ENCODE peak calls at places on chromosomes 16 and 17, in seven cellular contexts. One of them, this sample, is unnamed.

GRCh38 chr17:17698869-17699351 is 17.7 kb downstream of the RAI1 start:
- DNase-seq in ELR: peak
- DNase-seq in COR-L47: no peak
- DNase-seq in stimulated activated CD4-positive, alpha-beta T cell treated with anti-CD3 and anti-CD28 coated beads, Interleukin-4, amount 100 ng/mL, for 4 hours: no peak
- DNase-seq in activated T-cell treated with anti-CD3 and anti-CD28 coated beads for 1 hour: no peak
- DNase-seq in EH: peak
- DNase-seq in NCI-H2081: no peak
- DNase-seq in this sample: no peak

GRCh38 chr16:35431829-35432663 is 1972.6 kb downstream of the TP53TG3F start:
- DNase-seq in ELR: peak
- DNase-seq in COR-L47: no peak
- DNase-seq in stimulated activated CD4-positive, alpha-beta T cell treated with anti-CD3 and anti-CD28 coated beads, Interleukin-4, amount 100 ng/mL, for 4 hours: no peak
- DNase-seq in activated T-cell treated with anti-CD3 and anti-CD28 coated beads for 1 hour: no peak
- DNase-seq in EH: no peak
- DNase-seq in NCI-H2081: peak
- DNase-seq in this sample: no peak

GRCh38 chr16:31052131-31052530 is 18.8 kb downstream of the STX4 start:
- DNase-seq in ELR: peak
- DNase-seq in COR-L47: no peak
- DNase-seq in stimulated activated CD4-positive, alpha-beta T cell treated with anti-CD3 and anti-CD28 coated beads, Interleukin-4, amount 100 ng/mL, for 4 hours: no peak
- DNase-seq in activated T-cell treated with anti-CD3 and anti-CD28 coated beads for 1 hour: no peak
- DNase-seq in EH: peak
- DNase-seq in NCI-H2081: no peak
- DNase-seq in this sample: no peak

GRCh38 chr17:74380086-74380958 is 13.0 kb downstream of the GPR142 start:
- DNase-seq in ELR: no peak
- DNase-seq in COR-L47: no peak
- DNase-seq in stimulated activated CD4-positive, alpha-beta T cell treated with anti-CD3 and anti-CD28 coated beads, Interleukin-4, amount 100 ng/mL, for 4 hours: no peak
- DNase-seq in activated T-cell treated with anti-CD3 and anti-CD28 coated beads for 1 hour: no peak
- DNase-seq in EH: no peak
- DNase-seq in NCI-H2081: no peak
- DNase-seq in this sample: no peak

GRCh38 chr17:66702106-66702936 is 132.6 kb upstream of the CACNG5 start:
- DNase-seq in ELR: peak
- DNase-seq in COR-L47: no peak
- DNase-seq in stimulated activated CD4-positive, alpha-beta T cell treated with anti-CD3 and anti-CD28 coated beads, Interleukin-4, amount 100 ng/mL, for 4 hours: no peak
- DNase-seq in activated T-cell treated with anti-CD3 and anti-CD28 coated beads for 1 hour: no peak
- DNase-seq in EH: no peak
- DNase-seq in NCI-H2081: no peak
- DNase-seq in this sample: no peak

GRCh38 chr17:78745407-78746088 is 36.5 kb downstream of the CYTH1 start:
- DNase-seq in ELR: peak
- DNase-seq in COR-L47: peak
- DNase-seq in stimulated activated CD4-positive, alpha-beta T cell treated with anti-CD3 and anti-CD28 coated beads, Interleukin-4, amount 100 ng/mL, for 4 hours: no peak
- DNase-seq in activated T-cell treated with anti-CD3 and anti-CD28 coated beads for 1 hour: peak
- DNase-seq in EH: peak
- DNase-seq in NCI-H2081: peak
- DNase-seq in this sample: no peak

GRCh38 chr16:85454171-85454883 is 158.8 kb upstream of the GSE1 start:
- DNase-seq in ELR: no peak
- DNase-seq in COR-L47: no peak
- DNase-seq in stimulated activated CD4-positive, alpha-beta T cell treated with anti-CD3 and anti-CD28 coated beads, Interleukin-4, amount 100 ng/mL, for 4 hours: no peak
- DNase-seq in activated T-cell treated with anti-CD3 and anti-CD28 coated beads for 1 hour: no peak
- DNase-seq in EH: no peak
- DNase-seq in NCI-H2081: no peak
- DNase-seq in this sample: no peak

GRCh38 chr17:62704381-62704971 is 77.0 kb downstream of the MRC2 start:
- DNase-seq in ELR: peak
- DNase-seq in COR-L47: peak
- DNase-seq in stimulated activated CD4-positive, alpha-beta T cell treated with anti-CD3 and anti-CD28 coated beads, Interleukin-4, amount 100 ng/mL, for 4 hours: no peak
- DNase-seq in activated T-cell treated with anti-CD3 and anti-CD28 coated beads for 1 hour: no peak
- DNase-seq in EH: peak
- DNase-seq in NCI-H2081: peak
- DNase-seq in this sample: no peak

GRCh38 chr17:75514299-75515228 is 773 bp downstream of the CASKIN2 start:
- DNase-seq in ELR: peak
- DNase-seq in COR-L47: no peak
- DNase-seq in stimulated activated CD4-positive, alpha-beta T cell treated with anti-CD3 and anti-CD28 coated beads, Interleukin-4, amount 100 ng/mL, for 4 hours: peak
- DNase-seq in activated T-cell treated with anti-CD3 and anti-CD28 coated beads for 1 hour: no peak
- DNase-seq in EH: peak
- DNase-seq in NCI-H2081: no peak
- DNase-seq in this sample: no peak

GRCh38 chr16:22814330-22815105 is 556 bp downstream of the HS3ST2 start:
- DNase-seq in ELR: no peak
- DNase-seq in COR-L47: no peak
- DNase-seq in stimulated activated CD4-positive, alpha-beta T cell treated with anti-CD3 and anti-CD28 coated beads, Interleukin-4, amount 100 ng/mL, for 4 hours: no peak
- DNase-seq in activated T-cell treated with anti-CD3 and anti-CD28 coated beads for 1 hour: no peak
- DNase-seq in EH: no peak
- DNase-seq in NCI-H2081: no peak
- DNase-seq in this sample: no peak

GRCh38 chr17:80720624-80721577 is 176.3 kb downstream of the RPTOR start:
- DNase-seq in ELR: peak
- DNase-seq in COR-L47: no peak
- DNase-seq in stimulated activated CD4-positive, alpha-beta T cell treated with anti-CD3 and anti-CD28 coated beads, Interleukin-4, amount 100 ng/mL, for 4 hours: peak
- DNase-seq in activated T-cell treated with anti-CD3 and anti-CD28 coated beads for 1 hour: peak
- DNase-seq in EH: no peak
- DNase-seq in NCI-H2081: no peak
- DNase-seq in this sample: no peak

GRCh38 chr17:77501751-77502625 is 361.2 kb downstream of the SEC14L1 start:
- DNase-seq in ELR: no peak
- DNase-seq in COR-L47: no peak
- DNase-seq in stimulated activated CD4-positive, alpha-beta T cell treated with anti-CD3 and anti-CD28 coated beads, Interleukin-4, amount 100 ng/mL, for 4 hours: no peak
- DNase-seq in activated T-cell treated with anti-CD3 and anti-CD28 coated beads for 1 hour: no peak
- DNase-seq in EH: no peak
- DNase-seq in NCI-H2081: no peak
- DNase-seq in this sample: no peak

GRCh38 chr17:73706858-73707257 is 62.6 kb upstream of the SDK2 start:
- DNase-seq in ELR: no peak
- DNase-seq in COR-L47: peak
- DNase-seq in stimulated activated CD4-positive, alpha-beta T cell treated with anti-CD3 and anti-CD28 coated beads, Interleukin-4, amount 100 ng/mL, for 4 hours: no peak
- DNase-seq in activated T-cell treated with anti-CD3 and anti-CD28 coated beads for 1 hour: no peak
- DNase-seq in EH: peak
- DNase-seq in NCI-H2081: peak
- DNase-seq in this sample: no peak

GRCh38 chr17:38982858-38983746 is 15.9 kb upstream of the FBXO47 start:
- DNase-seq in ELR: peak
- DNase-seq in COR-L47: peak
- DNase-seq in stimulated activated CD4-positive, alpha-beta T cell treated with anti-CD3 and anti-CD28 coated beads, Interleukin-4, amount 100 ng/mL, for 4 hours: peak
- DNase-seq in activated T-cell treated with anti-CD3 and anti-CD28 coated beads for 1 hour: peak
- DNase-seq in EH: peak
- DNase-seq in NCI-H2081: peak
- DNase-seq in this sample: peak

GRCh38 chr17:77909236-77909635 is 49.3 kb upstream of the TNRC6C start:
- DNase-seq in ELR: no peak
- DNase-seq in COR-L47: no peak
- DNase-seq in stimulated activated CD4-positive, alpha-beta T cell treated with anti-CD3 and anti-CD28 coated beads, Interleukin-4, amount 100 ng/mL, for 4 hours: no peak
- DNase-seq in activated T-cell treated with anti-CD3 and anti-CD28 coated beads for 1 hour: no peak
- DNase-seq in EH: peak
- DNase-seq in NCI-H2081: no peak
- DNase-seq in this sample: no peak

GRCh38 chr16:72380283-72380682 is 208.3 kb upstream of the PMFBP1 start:
- DNase-seq in ELR: no peak
- DNase-seq in COR-L47: no peak
- DNase-seq in stimulated activated CD4-positive, alpha-beta T cell treated with anti-CD3 and anti-CD28 coated beads, Interleukin-4, amount 100 ng/mL, for 4 hours: no peak
- DNase-seq in activated T-cell treated with anti-CD3 and anti-CD28 coated beads for 1 hour: no peak
- DNase-seq in EH: no peak
- DNase-seq in NCI-H2081: no peak
- DNase-seq in this sample: no peak

GRCh38 chr16:71479420-71479819 is 9.7 kb downstream of the ZNF19 start:
- DNase-seq in ELR: peak
- DNase-seq in COR-L47: peak
- DNase-seq in stimulated activated CD4-positive, alpha-beta T cell treated with anti-CD3 and anti-CD28 coated beads, Interleukin-4, amount 100 ng/mL, for 4 hours: no peak
- DNase-seq in activated T-cell treated with anti-CD3 and anti-CD28 coated beads for 1 hour: no peak
- DNase-seq in EH: peak
- DNase-seq in NCI-H2081: peak
- DNase-seq in this sample: no peak

GRCh38 chr16:9364721-9365693 is 273.6 kb downstream of the HAPSTR1 start:
- DNase-seq in ELR: no peak
- DNase-seq in COR-L47: no peak
- DNase-seq in stimulated activated CD4-positive, alpha-beta T cell treated with anti-CD3 and anti-CD28 coated beads, Interleukin-4, amount 100 ng/mL, for 4 hours: no peak
- DNase-seq in activated T-cell treated with anti-CD3 and anti-CD28 coated beads for 1 hour: no peak
- DNase-seq in EH: no peak
- DNase-seq in NCI-H2081: no peak
- DNase-seq in this sample: no peak

GRCh38 chr17:64448665-64449512 is at the start of gene MILR1:
- DNase-seq in ELR: peak
- DNase-seq in COR-L47: no peak
- DNase-seq in stimulated activated CD4-positive, alpha-beta T cell treated with anti-CD3 and anti-CD28 coated beads, Interleukin-4, amount 100 ng/mL, for 4 hours: no peak
- DNase-seq in activated T-cell treated with anti-CD3 and anti-CD28 coated beads for 1 hour: no peak
- DNase-seq in EH: peak
- DNase-seq in NCI-H2081: no peak
- DNase-seq in this sample: peak

GRCh38 chr16:84726670-84727467 is 27.1 kb downstream of the USP10 start:
- DNase-seq in ELR: peak
- DNase-seq in COR-L47: no peak
- DNase-seq in stimulated activated CD4-positive, alpha-beta T cell treated with anti-CD3 and anti-CD28 coated beads, Interleukin-4, amount 100 ng/mL, for 4 hours: no peak
- DNase-seq in activated T-cell treated with anti-CD3 and anti-CD28 coated beads for 1 hour: no peak
- DNase-seq in EH: no peak
- DNase-seq in NCI-H2081: no peak
- DNase-seq in this sample: no peak

GRCh38 chr17:81576621-81577277 is 24.6 kb upstream of the FAAP100 start:
- DNase-seq in ELR: peak
- DNase-seq in COR-L47: peak
- DNase-seq in stimulated activated CD4-positive, alpha-beta T cell treated with anti-CD3 and anti-CD28 coated beads, Interleukin-4, amount 100 ng/mL, for 4 hours: no peak
- DNase-seq in activated T-cell treated with anti-CD3 and anti-CD28 coated beads for 1 hour: no peak
- DNase-seq in EH: peak
- DNase-seq in NCI-H2081: peak
- DNase-seq in this sample: no peak

GRCh38 chr16:27727941-27728340 is 178.0 kb downstream of the KATNIP start:
- DNase-seq in ELR: no peak
- DNase-seq in COR-L47: no peak
- DNase-seq in stimulated activated CD4-positive, alpha-beta T cell treated with anti-CD3 and anti-CD28 coated beads, Interleukin-4, amount 100 ng/mL, for 4 hours: no peak
- DNase-seq in activated T-cell treated with anti-CD3 and anti-CD28 coated beads for 1 hour: no peak
- DNase-seq in EH: no peak
- DNase-seq in NCI-H2081: no peak
- DNase-seq in this sample: no peak

GRCh38 chr17:19244796-19245195 is 7.6 kb downstream of the EPN2 start:
- DNase-seq in ELR: no peak
- DNase-seq in COR-L47: no peak
- DNase-seq in stimulated activated CD4-positive, alpha-beta T cell treated with anti-CD3 and anti-CD28 coated beads, Interleukin-4, amount 100 ng/mL, for 4 hours: no peak
- DNase-seq in activated T-cell treated with anti-CD3 and anti-CD28 coated beads for 1 hour: no peak
- DNase-seq in EH: no peak
- DNase-seq in NCI-H2081: peak
- DNase-seq in this sample: no peak

GRCh38 chr17:73718912-73719311 is 74.7 kb upstream of the SDK2 start:
- DNase-seq in ELR: no peak
- DNase-seq in COR-L47: no peak
- DNase-seq in stimulated activated CD4-positive, alpha-beta T cell treated with anti-CD3 and anti-CD28 coated beads, Interleukin-4, amount 100 ng/mL, for 4 hours: no peak
- DNase-seq in activated T-cell treated with anti-CD3 and anti-CD28 coated beads for 1 hour: no peak
- DNase-seq in EH: no peak
- DNase-seq in NCI-H2081: no peak
- DNase-seq in this sample: no peak

GRCh38 chr16:709651-710499 is 4.3 kb upstream of the FBXL16 start:
- DNase-seq in ELR: peak
- DNase-seq in COR-L47: peak
- DNase-seq in stimulated activated CD4-positive, alpha-beta T cell treated with anti-CD3 and anti-CD28 coated beads, Interleukin-4, amount 100 ng/mL, for 4 hours: no peak
- DNase-seq in activated T-cell treated with anti-CD3 and anti-CD28 coated beads for 1 hour: no peak
- DNase-seq in EH: peak
- DNase-seq in NCI-H2081: peak
- DNase-seq in this sample: no peak

GRCh38 chr16:27491894-27492587 is 57.7 kb downstream of the GTF3C1 start:
- DNase-seq in ELR: peak
- DNase-seq in COR-L47: no peak
- DNase-seq in stimulated activated CD4-positive, alpha-beta T cell treated with anti-CD3 and anti-CD28 coated beads, Interleukin-4, amount 100 ng/mL, for 4 hours: no peak
- DNase-seq in activated T-cell treated with anti-CD3 and anti-CD28 coated beads for 1 hour: no peak
- DNase-seq in EH: no peak
- DNase-seq in NCI-H2081: no peak
- DNase-seq in this sample: no peak

GRCh38 chr16:78563905-78564304 is 464.5 kb downstream of the WWOX start:
- DNase-seq in ELR: no peak
- DNase-seq in COR-L47: peak
- DNase-seq in stimulated activated CD4-positive, alpha-beta T cell treated with anti-CD3 and anti-CD28 coated beads, Interleukin-4, amount 100 ng/mL, for 4 hours: no peak
- DNase-seq in activated T-cell treated with anti-CD3 and anti-CD28 coated beads for 1 hour: no peak
- DNase-seq in EH: no peak
- DNase-seq in NCI-H2081: peak
- DNase-seq in this sample: no peak

GRCh38 chr17:3959295-3959899 is 4.8 kb downstream of the ATP2A3 start:
- DNase-seq in ELR: peak
- DNase-seq in COR-L47: peak
- DNase-seq in stimulated activated CD4-positive, alpha-beta T cell treated with anti-CD3 and anti-CD28 coated beads, Interleukin-4, amount 100 ng/mL, for 4 hours: no peak
- DNase-seq in activated T-cell treated with anti-CD3 and anti-CD28 coated beads for 1 hour: no peak
- DNase-seq in EH: peak
- DNase-seq in NCI-H2081: peak
- DNase-seq in this sample: no peak

GRCh38 chr16:49487746-49488145 is 114.1 kb downstream of the C16orf78 start:
- DNase-seq in ELR: no peak
- DNase-seq in COR-L47: no peak
- DNase-seq in stimulated activated CD4-positive, alpha-beta T cell treated with anti-CD3 and anti-CD28 coated beads, Interleukin-4, amount 100 ng/mL, for 4 hours: no peak
- DNase-seq in activated T-cell treated with anti-CD3 and anti-CD28 coated beads for 1 hour: no peak
- DNase-seq in EH: no peak
- DNase-seq in NCI-H2081: no peak
- DNase-seq in this sample: no peak

GRCh38 chr16:89343501-89344291 is 126.2 kb downstream of the ZNF778 start:
- DNase-seq in ELR: peak
- DNase-seq in COR-L47: no peak
- DNase-seq in stimulated activated CD4-positive, alpha-beta T cell treated with anti-CD3 and anti-CD28 coated beads, Interleukin-4, amount 100 ng/mL, for 4 hours: no peak
- DNase-seq in activated T-cell treated with anti-CD3 and anti-CD28 coated beads for 1 hour: no peak
- DNase-seq in EH: peak
- DNase-seq in NCI-H2081: peak
- DNase-seq in this sample: no peak

GRCh38 chr16:70746040-70746707 is 54.8 kb downstream of the VAC14 start:
- DNase-seq in ELR: peak
- DNase-seq in COR-L47: no peak
- DNase-seq in stimulated activated CD4-positive, alpha-beta T cell treated with anti-CD3 and anti-CD28 coated beads, Interleukin-4, amount 100 ng/mL, for 4 hours: no peak
- DNase-seq in activated T-cell treated with anti-CD3 and anti-CD28 coated beads for 1 hour: no peak
- DNase-seq in EH: peak
- DNase-seq in NCI-H2081: peak
- DNase-seq in this sample: no peak

GRCh38 chr17:59534583-59534982 is 30.8 kb upstream of the DHX40 start:
- DNase-seq in ELR: peak
- DNase-seq in COR-L47: peak
- DNase-seq in stimulated activated CD4-positive, alpha-beta T cell treated with anti-CD3 and anti-CD28 coated beads, Interleukin-4, amount 100 ng/mL, for 4 hours: no peak
- DNase-seq in activated T-cell treated with anti-CD3 and anti-CD28 coated beads for 1 hour: no peak
- DNase-seq in EH: peak
- DNase-seq in NCI-H2081: no peak
- DNase-seq in this sample: no peak

GRCh38 chr17:76690596-76691280 is 20.0 kb downstream of the MXRA7 start:
- DNase-seq in ELR: no peak
- DNase-seq in COR-L47: no peak
- DNase-seq in stimulated activated CD4-positive, alpha-beta T cell treated with anti-CD3 and anti-CD28 coated beads, Interleukin-4, amount 100 ng/mL, for 4 hours: no peak
- DNase-seq in activated T-cell treated with anti-CD3 and anti-CD28 coated beads for 1 hour: no peak
- DNase-seq in EH: no peak
- DNase-seq in NCI-H2081: no peak
- DNase-seq in this sample: no peak

GRCh38 chr16:27813591-27813990 is 249.9 kb downstream of the GSG1L start:
- DNase-seq in ELR: no peak
- DNase-seq in COR-L47: no peak
- DNase-seq in stimulated activated CD4-positive, alpha-beta T cell treated with anti-CD3 and anti-CD28 coated beads, Interleukin-4, amount 100 ng/mL, for 4 hours: no peak
- DNase-seq in activated T-cell treated with anti-CD3 and anti-CD28 coated beads for 1 hour: no peak
- DNase-seq in EH: no peak
- DNase-seq in NCI-H2081: no peak
- DNase-seq in this sample: no peak

GRCh38 chr17:57424777-57425188 is 168.5 kb downstream of the MSI2 start:
- DNase-seq in ELR: peak
- DNase-seq in COR-L47: no peak
- DNase-seq in stimulated activated CD4-positive, alpha-beta T cell treated with anti-CD3 and anti-CD28 coated beads, Interleukin-4, amount 100 ng/mL, for 4 hours: no peak
- DNase-seq in activated T-cell treated with anti-CD3 and anti-CD28 coated beads for 1 hour: no peak
- DNase-seq in EH: peak
- DNase-seq in NCI-H2081: no peak
- DNase-seq in this sample: no peak

GRCh38 chr17:83080641-83081560 is 1.5 kb downstream of the METRNL start:
- DNase-seq in ELR: peak
- DNase-seq in COR-L47: no peak
- DNase-seq in stimulated activated CD4-positive, alpha-beta T cell treated with anti-CD3 and anti-CD28 coated beads, Interleukin-4, amount 100 ng/mL, for 4 hours: peak
- DNase-seq in activated T-cell treated with anti-CD3 and anti-CD28 coated beads for 1 hour: peak
- DNase-seq in EH: peak
- DNase-seq in NCI-H2081: no peak
- DNase-seq in this sample: no peak

GRCh38 chr17:53655591-53655990 is 167.1 kb upstream of the KIF2B start:
- DNase-seq in ELR: peak
- DNase-seq in COR-L47: no peak
- DNase-seq in stimulated activated CD4-positive, alpha-beta T cell treated with anti-CD3 and anti-CD28 coated beads, Interleukin-4, amount 100 ng/mL, for 4 hours: no peak
- DNase-seq in activated T-cell treated with anti-CD3 and anti-CD28 coated beads for 1 hour: no peak
- DNase-seq in EH: peak
- DNase-seq in NCI-H2081: no peak
- DNase-seq in this sample: no peak

This sample was measured in smooth muscle cell of the brain vasculature.